ENCODE peak calls at places on chromosomes 3 and 15, in ten cellular contexts. One of them, this sample, is unnamed.

GRCh38 chr15:74385442-74386132 is 18.1 kb upstream of the CYP11A1 start:
- DNase-seq in neuronal stem cell: no peak
- DNase-seq in COR-L47: no peak
- DNase-seq in activated CD8-positive, alpha-beta T cell treated with anti-CD3 and anti-CD28 coated beads for 36 hours: no peak
- DNase-seq in hepatocyte: no peak
- DNase-seq in astrocyte of the cerebellum: no peak
- DNase-seq in ELR: no peak
- DNase-seq in BJ: no peak
- DNase-seq in cardiac muscle cell: no peak
- DNase-seq in right lobe of liver: no peak
- DNase-seq in this sample: peak; percentile 43

GRCh38 chr3:188712257-188712924 is 459.4 kb upstream of the TPRG1 start:
- DNase-seq in neuronal stem cell: no peak
- DNase-seq in COR-L47: no peak
- DNase-seq in activated CD8-positive, alpha-beta T cell treated with anti-CD3 and anti-CD28 coated beads for 36 hours: no peak
- DNase-seq in hepatocyte: peak; percentile 50
- DNase-seq in astrocyte of the cerebellum: peak; percentile 80
- DNase-seq in ELR: peak; percentile 76
- DNase-seq in BJ: no peak
- DNase-seq in cardiac muscle cell: peak; percentile 75
- DNase-seq in right lobe of liver: no peak
- DNase-seq in this sample: peak; percentile 78

GRCh38 chr3:141112686-141113255 is 61.6 kb downstream of the SPSB4 start:
- DNase-seq in neuronal stem cell: no peak
- DNase-seq in COR-L47: no peak
- DNase-seq in activated CD8-positive, alpha-beta T cell treated with anti-CD3 and anti-CD28 coated beads for 36 hours: no peak
- DNase-seq in hepatocyte: no peak
- DNase-seq in astrocyte of the cerebellum: no peak
- DNase-seq in ELR: no peak
- DNase-seq in BJ: no peak
- DNase-seq in cardiac muscle cell: no peak
- DNase-seq in right lobe of liver: no peak
- DNase-seq in this sample: no peak

GRCh38 chr3:65808407-65808806 is 230.3 kb downstream of the MAGI1 start:
- DNase-seq in neuronal stem cell: no peak
- DNase-seq in COR-L47: no peak
- DNase-seq in activated CD8-positive, alpha-beta T cell treated with anti-CD3 and anti-CD28 coated beads for 36 hours: no peak
- DNase-seq in hepatocyte: no peak
- DNase-seq in astrocyte of the cerebellum: no peak
- DNase-seq in ELR: no peak
- DNase-seq in BJ: no peak
- DNase-seq in cardiac muscle cell: no peak
- DNase-seq in right lobe of liver: no peak
- DNase-seq in this sample: no peak

GRCh38 chr15:67225336-67225735 is 29.1 kb downstream of the AAGAB start:
- DNase-seq in neuronal stem cell: no peak
- DNase-seq in COR-L47: no peak
- DNase-seq in activated CD8-positive, alpha-beta T cell treated with anti-CD3 and anti-CD28 coated beads for 36 hours: no peak
- DNase-seq in hepatocyte: no peak
- DNase-seq in astrocyte of the cerebellum: no peak
- DNase-seq in ELR: peak; percentile 65
- DNase-seq in BJ: peak; percentile 50
- DNase-seq in cardiac muscle cell: peak; percentile 72
- DNase-seq in right lobe of liver: no peak
- DNase-seq in this sample: no peak

GRCh38 chr3:182201769-182202168 is 490.0 kb downstream of the SOX2 start:
- DNase-seq in neuronal stem cell: no peak
- DNase-seq in COR-L47: no peak
- DNase-seq in activated CD8-positive, alpha-beta T cell treated with anti-CD3 and anti-CD28 coated beads for 36 hours: no peak
- DNase-seq in hepatocyte: no peak
- DNase-seq in astrocyte of the cerebellum: no peak
- DNase-seq in ELR: no peak
- DNase-seq in BJ: no peak
- DNase-seq in cardiac muscle cell: no peak
- DNase-seq in right lobe of liver: no peak
- DNase-seq in this sample: no peak

GRCh38 chr15:90419202-90419601 is 31.2 kb downstream of the IQGAP1 start:
- DNase-seq in neuronal stem cell: no peak
- DNase-seq in COR-L47: no peak
- DNase-seq in activated CD8-positive, alpha-beta T cell treated with anti-CD3 and anti-CD28 coated beads for 36 hours: no peak
- DNase-seq in hepatocyte: no peak
- DNase-seq in astrocyte of the cerebellum: no peak
- DNase-seq in ELR: peak; percentile 57
- DNase-seq in BJ: no peak
- DNase-seq in cardiac muscle cell: no peak
- DNase-seq in right lobe of liver: no peak
- DNase-seq in this sample: peak; percentile 36

GRCh38 chr15:90082140-90082713 is 20.0 kb downstream of the IDH2 start:
- DNase-seq in neuronal stem cell: no peak
- DNase-seq in COR-L47: no peak
- DNase-seq in activated CD8-positive, alpha-beta T cell treated with anti-CD3 and anti-CD28 coated beads for 36 hours: no peak
- DNase-seq in hepatocyte: no peak
- DNase-seq in astrocyte of the cerebellum: no peak
- DNase-seq in ELR: no peak
- DNase-seq in BJ: no peak
- DNase-seq in cardiac muscle cell: no peak
- DNase-seq in right lobe of liver: no peak
- DNase-seq in this sample: peak; percentile 32

GRCh38 chr15:79170256-79170664 is 79.7 kb upstream of the RASGRF1 start:
- DNase-seq in neuronal stem cell: no peak
- DNase-seq in COR-L47: peak; percentile 11
- DNase-seq in activated CD8-positive, alpha-beta T cell treated with anti-CD3 and anti-CD28 coated beads for 36 hours: no peak
- DNase-seq in hepatocyte: peak; percentile 51
- DNase-seq in astrocyte of the cerebellum: no peak
- DNase-seq in ELR: peak; percentile 50
- DNase-seq in BJ: no peak
- DNase-seq in cardiac muscle cell: peak; percentile 20
- DNase-seq in right lobe of liver: no peak
- DNase-seq in this sample: peak; percentile 72

GRCh38 chr3:146468234-146468931 is 978 bp downstream of the PLSCR2 start:
- DNase-seq in neuronal stem cell: no peak
- DNase-seq in COR-L47: no peak
- DNase-seq in activated CD8-positive, alpha-beta T cell treated with anti-CD3 and anti-CD28 coated beads for 36 hours: no peak
- DNase-seq in hepatocyte: no peak
- DNase-seq in astrocyte of the cerebellum: no peak
- DNase-seq in ELR: no peak
- DNase-seq in BJ: no peak
- DNase-seq in cardiac muscle cell: peak; percentile 21
- DNase-seq in right lobe of liver: no peak
- DNase-seq in this sample: peak; percentile 23

GRCh38 chr3:64049136-64049535 is 25.8 kb upstream of the PSMD6 start:
- DNase-seq in neuronal stem cell: no peak
- DNase-seq in COR-L47: no peak
- DNase-seq in activated CD8-positive, alpha-beta T cell treated with anti-CD3 and anti-CD28 coated beads for 36 hours: peak; percentile 21
- DNase-seq in hepatocyte: no peak
- DNase-seq in astrocyte of the cerebellum: no peak
- DNase-seq in ELR: peak; percentile 90
- DNase-seq in BJ: no peak
- DNase-seq in cardiac muscle cell: no peak
- DNase-seq in right lobe of liver: no peak
- DNase-seq in this sample: no peak

GRCh38 chr3:98807011-98807410 is 43.9 kb downstream of the ST3GAL6 start:
- DNase-seq in neuronal stem cell: no peak
- DNase-seq in COR-L47: no peak
- DNase-seq in activated CD8-positive, alpha-beta T cell treated with anti-CD3 and anti-CD28 coated beads for 36 hours: no peak
- DNase-seq in hepatocyte: no peak
- DNase-seq in astrocyte of the cerebellum: no peak
- DNase-seq in ELR: peak; percentile 62
- DNase-seq in BJ: no peak
- DNase-seq in cardiac muscle cell: peak; percentile 89
- DNase-seq in right lobe of liver: no peak
- DNase-seq in this sample: peak; percentile 28

GRCh38 chr15:31470756-31471155 is 144.1 kb downstream of the KLF13 start:
- DNase-seq in neuronal stem cell: no peak
- DNase-seq in COR-L47: no peak
- DNase-seq in activated CD8-positive, alpha-beta T cell treated with anti-CD3 and anti-CD28 coated beads for 36 hours: no peak
- DNase-seq in hepatocyte: no peak
- DNase-seq in astrocyte of the cerebellum: no peak
- DNase-seq in ELR: no peak
- DNase-seq in BJ: no peak
- DNase-seq in cardiac muscle cell: no peak
- DNase-seq in right lobe of liver: no peak
- DNase-seq in this sample: no peak

GRCh38 chr3:54191220-54191619 is 68.9 kb downstream of the CACNA2D3 start:
- DNase-seq in neuronal stem cell: no peak
- DNase-seq in COR-L47: no peak
- DNase-seq in activated CD8-positive, alpha-beta T cell treated with anti-CD3 and anti-CD28 coated beads for 36 hours: no peak
- DNase-seq in hepatocyte: no peak
- DNase-seq in astrocyte of the cerebellum: no peak
- DNase-seq in ELR: no peak
- DNase-seq in BJ: no peak
- DNase-seq in cardiac muscle cell: no peak
- DNase-seq in right lobe of liver: no peak
- DNase-seq in this sample: no peak

GRCh38 chr3:57803647-57804081 is 47.6 kb downstream of the SLMAP start:
- DNase-seq in neuronal stem cell: no peak
- DNase-seq in COR-L47: no peak
- DNase-seq in activated CD8-positive, alpha-beta T cell treated with anti-CD3 and anti-CD28 coated beads for 36 hours: no peak
- DNase-seq in hepatocyte: peak; percentile 69
- DNase-seq in astrocyte of the cerebellum: peak; percentile 86
- DNase-seq in ELR: peak; percentile 94
- DNase-seq in BJ: peak; percentile 86
- DNase-seq in cardiac muscle cell: peak; percentile 90
- DNase-seq in right lobe of liver: no peak
- DNase-seq in this sample: peak; percentile 95

GRCh38 chr3:141367038-141367730 is 1.1 kb upstream of the ZBTB38 start:
- DNase-seq in neuronal stem cell: no peak
- DNase-seq in COR-L47: no peak
- DNase-seq in activated CD8-positive, alpha-beta T cell treated with anti-CD3 and anti-CD28 coated beads for 36 hours: no peak
- DNase-seq in hepatocyte: peak; percentile 31
- DNase-seq in astrocyte of the cerebellum: peak; percentile 100
- DNase-seq in ELR: peak; percentile 100
- DNase-seq in BJ: peak; percentile 99
- DNase-seq in cardiac muscle cell: peak; percentile 100
- DNase-seq in right lobe of liver: no peak
- DNase-seq in this sample: peak; percentile 98

GRCh38 chr3:122969585-122970453 is 57.7 kb downstream of the SEMA5B start:
- DNase-seq in neuronal stem cell: no peak
- DNase-seq in COR-L47: no peak
- DNase-seq in activated CD8-positive, alpha-beta T cell treated with anti-CD3 and anti-CD28 coated beads for 36 hours: no peak
- DNase-seq in hepatocyte: no peak
- DNase-seq in astrocyte of the cerebellum: peak; percentile 55
- DNase-seq in ELR: peak; percentile 30
- DNase-seq in BJ: no peak
- DNase-seq in cardiac muscle cell: peak; percentile 73
- DNase-seq in right lobe of liver: no peak
- DNase-seq in this sample: peak; percentile 50

GRCh38 chr3:107476462-107476861 is 46.3 kb upstream of the BBX start:
- DNase-seq in neuronal stem cell: no peak
- DNase-seq in COR-L47: no peak
- DNase-seq in activated CD8-positive, alpha-beta T cell treated with anti-CD3 and anti-CD28 coated beads for 36 hours: no peak
- DNase-seq in hepatocyte: no peak
- DNase-seq in astrocyte of the cerebellum: no peak
- DNase-seq in ELR: no peak
- DNase-seq in BJ: no peak
- DNase-seq in cardiac muscle cell: no peak
- DNase-seq in right lobe of liver: no peak
- DNase-seq in this sample: no peak

GRCh38 chr3:1252061-1252430 is 159.2 kb downstream of the CNTN6 start:
- DNase-seq in neuronal stem cell: no peak
- DNase-seq in COR-L47: no peak
- DNase-seq in activated CD8-positive, alpha-beta T cell treated with anti-CD3 and anti-CD28 coated beads for 36 hours: no peak
- DNase-seq in hepatocyte: no peak
- DNase-seq in astrocyte of the cerebellum: no peak
- DNase-seq in ELR: no peak
- DNase-seq in BJ: no peak
- DNase-seq in cardiac muscle cell: no peak
- DNase-seq in right lobe of liver: no peak
- DNase-seq in this sample: no peak

GRCh38 chr3:187281191-187281714 is 10.3 kb downstream of the MASP1 start:
- DNase-seq in neuronal stem cell: no peak
- DNase-seq in COR-L47: no peak
- DNase-seq in activated CD8-positive, alpha-beta T cell treated with anti-CD3 and anti-CD28 coated beads for 36 hours: no peak
- DNase-seq in hepatocyte: peak; percentile 38
- DNase-seq in astrocyte of the cerebellum: no peak
- DNase-seq in ELR: peak; percentile 93
- DNase-seq in BJ: peak; percentile 97
- DNase-seq in cardiac muscle cell: peak; percentile 71
- DNase-seq in right lobe of liver: no peak
- DNase-seq in this sample: no peak

GRCh38 chr3:149655826-149656599 is 1.8 kb downstream of the WWTR1 start:
- DNase-seq in neuronal stem cell: no peak
- DNase-seq in COR-L47: no peak
- DNase-seq in activated CD8-positive, alpha-beta T cell treated with anti-CD3 and anti-CD28 coated beads for 36 hours: no peak
- DNase-seq in hepatocyte: no peak
- DNase-seq in astrocyte of the cerebellum: no peak
- DNase-seq in ELR: peak; percentile 44
- DNase-seq in BJ: no peak
- DNase-seq in cardiac muscle cell: no peak
- DNase-seq in right lobe of liver: no peak
- DNase-seq in this sample: peak; percentile 44

GRCh38 chr15:81268881-81269601 is 54.9 kb downstream of the STARD5 start:
- DNase-seq in neuronal stem cell: no peak
- DNase-seq in COR-L47: no peak
- DNase-seq in activated CD8-positive, alpha-beta T cell treated with anti-CD3 and anti-CD28 coated beads for 36 hours: peak; percentile 57
- DNase-seq in hepatocyte: no peak
- DNase-seq in astrocyte of the cerebellum: no peak
- DNase-seq in ELR: no peak
- DNase-seq in BJ: no peak
- DNase-seq in cardiac muscle cell: no peak
- DNase-seq in right lobe of liver: no peak
- DNase-seq in this sample: no peak

GRCh38 chr3:30156586-30157498 is 449.6 kb upstream of the TGFBR2 start:
- DNase-seq in neuronal stem cell: no peak
- DNase-seq in COR-L47: no peak
- DNase-seq in activated CD8-positive, alpha-beta T cell treated with anti-CD3 and anti-CD28 coated beads for 36 hours: no peak
- DNase-seq in hepatocyte: no peak
- DNase-seq in astrocyte of the cerebellum: no peak
- DNase-seq in ELR: no peak
- DNase-seq in BJ: no peak
- DNase-seq in cardiac muscle cell: peak; percentile 67
- DNase-seq in right lobe of liver: no peak
- DNase-seq in this sample: peak; percentile 79

GRCh38 chr3:177452487-177452886 is 255.2 kb upstream of the TBL1XR1 start:
- DNase-seq in neuronal stem cell: no peak
- DNase-seq in COR-L47: no peak
- DNase-seq in activated CD8-positive, alpha-beta T cell treated with anti-CD3 and anti-CD28 coated beads for 36 hours: no peak
- DNase-seq in hepatocyte: peak; percentile 63
- DNase-seq in astrocyte of the cerebellum: peak; percentile 80
- DNase-seq in ELR: peak; percentile 65
- DNase-seq in BJ: no peak
- DNase-seq in cardiac muscle cell: peak; percentile 87
- DNase-seq in right lobe of liver: no peak
- DNase-seq in this sample: peak; percentile 31

GRCh38 chr3:196210673-196211556 is at the start of gene ZDHHC19:
- DNase-seq in neuronal stem cell: no peak
- DNase-seq in COR-L47: no peak
- DNase-seq in activated CD8-positive, alpha-beta T cell treated with anti-CD3 and anti-CD28 coated beads for 36 hours: no peak
- DNase-seq in hepatocyte: no peak
- DNase-seq in astrocyte of the cerebellum: no peak
- DNase-seq in ELR: no peak
- DNase-seq in BJ: no peak
- DNase-seq in cardiac muscle cell: no peak
- DNase-seq in right lobe of liver: no peak
- DNase-seq in this sample: no peak

GRCh38 chr15:87827126-87827525 is 429.4 kb downstream of the NTRK3 start:
- DNase-seq in neuronal stem cell: no peak
- DNase-seq in COR-L47: no peak
- DNase-seq in activated CD8-positive, alpha-beta T cell treated with anti-CD3 and anti-CD28 coated beads for 36 hours: no peak
- DNase-seq in hepatocyte: no peak
- DNase-seq in astrocyte of the cerebellum: no peak
- DNase-seq in ELR: peak; percentile 63
- DNase-seq in BJ: no peak
- DNase-seq in cardiac muscle cell: peak; percentile 34
- DNase-seq in right lobe of liver: no peak
- DNase-seq in this sample: no peak

GRCh38 chr3:54999159-54999558 is 71.3 kb upstream of the LRTM1 start:
- DNase-seq in neuronal stem cell: peak; percentile 40
- DNase-seq in COR-L47: no peak
- DNase-seq in activated CD8-positive, alpha-beta T cell treated with anti-CD3 and anti-CD28 coated beads for 36 hours: no peak
- DNase-seq in hepatocyte: peak; percentile 64
- DNase-seq in astrocyte of the cerebellum: peak; percentile 95
- DNase-seq in ELR: peak; percentile 84
- DNase-seq in BJ: peak; percentile 69
- DNase-seq in cardiac muscle cell: peak; percentile 91
- DNase-seq in right lobe of liver: no peak
- DNase-seq in this sample: no peak

GRCh38 chr15:49718234-49718633 is 97.4 kb downstream of the DTWD1 start:
- DNase-seq in neuronal stem cell: no peak
- DNase-seq in COR-L47: no peak
- DNase-seq in activated CD8-positive, alpha-beta T cell treated with anti-CD3 and anti-CD28 coated beads for 36 hours: no peak
- DNase-seq in hepatocyte: no peak
- DNase-seq in astrocyte of the cerebellum: no peak
- DNase-seq in ELR: no peak
- DNase-seq in BJ: peak; percentile 11
- DNase-seq in cardiac muscle cell: peak; percentile 82
- DNase-seq in right lobe of liver: no peak
- DNase-seq in this sample: no peak